ENCODE peak calls at places on chromosome 21, in eight cellular contexts. One of them, this sample, is unnamed. For H3K4me1, the result is how much of the 10 kb centered on the place peaks cover.

GRCh38 chr21:40386301-40386911 is 460.6 kb downstream of the DSCAM start:
- DNase-seq in A549: peak
- DNase-seq in upper lobe of left lung: peak
- DNase-seq in stomach: peak
- DNase-seq in suprapubic skin: no peak
- DNase-seq in tibial nerve: peak
- DNase-seq in H1: peak
- DNase-seq in sigmoid colon: no peak
- DNase-seq in this sample: peak

GRCh38 chr21:29586696-29587095 is 288.0 kb downstream of the BACH1 start:
- DNase-seq in A549: no peak
- DNase-seq in upper lobe of left lung: no peak
- DNase-seq in stomach: no peak
- DNase-seq in suprapubic skin: no peak
- DNase-seq in tibial nerve: no peak
- DNase-seq in H1: no peak
- DNase-seq in sigmoid colon: no peak
- DNase-seq in this sample: no peak

GRCh38 chr21:39184050-39184980 is 1.1 kb upstream of the PSMG1 start:
- DNase-seq in A549: no peak
- DNase-seq in upper lobe of left lung: no peak
- DNase-seq in stomach: no peak
- DNase-seq in suprapubic skin: no peak
- DNase-seq in tibial nerve: no peak
- DNase-seq in H1: no peak
- DNase-seq in sigmoid colon: no peak
- DNase-seq in this sample: no peak

GRCh38 chr21:45577806-45578801 is 35.9 kb upstream of the SLC19A1 start:
- DNase-seq in A549: no peak
- DNase-seq in upper lobe of left lung: peak
- DNase-seq in stomach: peak
- DNase-seq in suprapubic skin: peak
- DNase-seq in tibial nerve: no peak
- DNase-seq in H1: no peak
- DNase-seq in sigmoid colon: peak
- DNase-seq in this sample: no peak

GRCh38 chr21:28899744-28900143 is 92.9 kb downstream of the LTN1 start:
- DNase-seq in A549: no peak
- DNase-seq in upper lobe of left lung: no peak
- DNase-seq in stomach: no peak
- DNase-seq in suprapubic skin: no peak
- DNase-seq in tibial nerve: no peak
- DNase-seq in H1: no peak
- DNase-seq in sigmoid colon: no peak
- DNase-seq in this sample: no peak

GRCh38 chr21:20790113-20790512 is 208.1 kb upstream of the NCAM2 start:
- DNase-seq in A549: no peak
- DNase-seq in upper lobe of left lung: no peak
- DNase-seq in stomach: no peak
- DNase-seq in suprapubic skin: no peak
- DNase-seq in tibial nerve: no peak
- DNase-seq in H1: peak
- DNase-seq in sigmoid colon: no peak
- DNase-seq in this sample: no peak

GRCh38 chr21:35697321-35697808 is 363.0 kb downstream of the SETD4 start:
- DNase-seq in A549: no peak
- DNase-seq in upper lobe of left lung: peak
- DNase-seq in stomach: peak
- DNase-seq in suprapubic skin: no peak
- DNase-seq in tibial nerve: peak
- DNase-seq in H1: no peak
- DNase-seq in sigmoid colon: peak
- DNase-seq in this sample: peak

GRCh38 chr21:9755611-9756010 is 765.8 kb upstream of the TPTE start:
- DNase-seq in A549: no peak
- DNase-seq in upper lobe of left lung: no peak
- DNase-seq in stomach: no peak
- DNase-seq in suprapubic skin: no peak
- DNase-seq in tibial nerve: no peak
- DNase-seq in H1: no peak
- DNase-seq in sigmoid colon: no peak
- DNase-seq in this sample: no peak

GRCh38 chr21:35138665-35139381 is 89.7 kb upstream of the RUNX1 start:
- DNase-seq in A549: no peak
- DNase-seq in upper lobe of left lung: no peak
- DNase-seq in stomach: no peak
- DNase-seq in suprapubic skin: no peak
- DNase-seq in tibial nerve: no peak
- DNase-seq in H1: no peak
- DNase-seq in sigmoid colon: no peak
- DNase-seq in this sample: no peak

GRCh38 chr21:15850645-15851044 is 120.9 kb downstream of the USP25 start:
- DNase-seq in A549: no peak
- DNase-seq in upper lobe of left lung: no peak
- DNase-seq in stomach: no peak
- DNase-seq in suprapubic skin: no peak
- DNase-seq in tibial nerve: no peak
- DNase-seq in H1: no peak
- DNase-seq in sigmoid colon: no peak
- DNase-seq in this sample: no peak

GRCh38 chr21:33685613-33686197 is 43.4 kb downstream of the ITSN1 start:
- DNase-seq in A549: no peak
- DNase-seq in upper lobe of left lung: no peak
- DNase-seq in stomach: no peak
- DNase-seq in suprapubic skin: no peak
- DNase-seq in tibial nerve: no peak
- DNase-seq in H1: no peak
- DNase-seq in sigmoid colon: no peak
- DNase-seq in this sample: no peak

GRCh38 chr21:29436650-29437049 is 137.9 kb downstream of the BACH1 start:
- DNase-seq in A549: no peak
- DNase-seq in upper lobe of left lung: no peak
- DNase-seq in stomach: no peak
- DNase-seq in suprapubic skin: no peak
- DNase-seq in tibial nerve: no peak
- DNase-seq in H1: no peak
- DNase-seq in sigmoid colon: no peak
- DNase-seq in this sample: no peak

GRCh38 chr21:38039841-38040240 is 123.6 kb upstream of the KCNJ6 start:
- DNase-seq in A549: no peak
- DNase-seq in upper lobe of left lung: no peak
- DNase-seq in stomach: no peak
- DNase-seq in suprapubic skin: no peak
- DNase-seq in tibial nerve: no peak
- DNase-seq in H1: no peak
- DNase-seq in sigmoid colon: no peak
- DNase-seq in this sample: no peak

GRCh38 chr21:21463456-21463855 is 465.2 kb downstream of the NCAM2 start:
- DNase-seq in A549: no peak
- DNase-seq in upper lobe of left lung: no peak
- DNase-seq in stomach: no peak
- DNase-seq in suprapubic skin: no peak
- DNase-seq in tibial nerve: no peak
- DNase-seq in H1: no peak
- DNase-seq in sigmoid colon: no peak
- DNase-seq in this sample: no peak

GRCh38 chr21:38804617-38805281 is 980 bp upstream of the ETS2 start:
- DNase-seq in A549: no peak
- DNase-seq in upper lobe of left lung: peak
- DNase-seq in stomach: peak
- DNase-seq in suprapubic skin: no peak
- DNase-seq in tibial nerve: peak
- DNase-seq in H1: no peak
- DNase-seq in sigmoid colon: peak
- DNase-seq in this sample: peak

GRCh38 chr21:39022901-39023693 is 160.2 kb downstream of the PSMG1 start:
- DNase-seq in A549: no peak
- DNase-seq in upper lobe of left lung: peak
- DNase-seq in stomach: no peak
- DNase-seq in suprapubic skin: no peak
- DNase-seq in tibial nerve: peak
- DNase-seq in H1: no peak
- DNase-seq in sigmoid colon: peak
- DNase-seq in this sample: peak

GRCh38 chr21:31804008-31804394 is 68.8 kb upstream of the HUNK start:
- DNase-seq in A549: no peak
- DNase-seq in upper lobe of left lung: no peak
- DNase-seq in stomach: no peak
- DNase-seq in suprapubic skin: no peak
- DNase-seq in tibial nerve: no peak
- DNase-seq in H1: no peak
- DNase-seq in sigmoid colon: no peak
- DNase-seq in this sample: no peak

GRCh38 chr21:37758997-37759396 is 157.3 kb downstream of the KCNJ6 start:
- DNase-seq in A549: peak
- DNase-seq in upper lobe of left lung: peak
- DNase-seq in stomach: peak
- DNase-seq in suprapubic skin: no peak
- DNase-seq in tibial nerve: no peak
- DNase-seq in H1: peak
- DNase-seq in sigmoid colon: no peak
- DNase-seq in this sample: no peak

GRCh38 chr21:31945576-31945975 is 72.8 kb downstream of the HUNK start:
- DNase-seq in A549: no peak
- DNase-seq in upper lobe of left lung: no peak
- DNase-seq in stomach: no peak
- DNase-seq in suprapubic skin: no peak
- DNase-seq in tibial nerve: no peak
- DNase-seq in H1: no peak
- DNase-seq in sigmoid colon: no peak
- DNase-seq in this sample: no peak

GRCh38 chr21:43362306-43362927 is 64.5 kb downstream of the SIK1 start:
- DNase-seq in A549: no peak
- DNase-seq in upper lobe of left lung: peak
- DNase-seq in stomach: peak
- DNase-seq in suprapubic skin: peak
- DNase-seq in tibial nerve: peak
- DNase-seq in H1: no peak
- DNase-seq in sigmoid colon: peak
- DNase-seq in this sample: peak

GRCh38 chr21:16579538-16579937 is 849.8 kb downstream of the USP25 start:
- DNase-seq in A549: no peak
- DNase-seq in upper lobe of left lung: no peak
- DNase-seq in stomach: no peak
- DNase-seq in suprapubic skin: no peak
- DNase-seq in tibial nerve: no peak
- DNase-seq in H1: no peak
- DNase-seq in sigmoid colon: no peak
- DNase-seq in this sample: no peak

GRCh38 chr21:45778686-45779085 is 135.2 kb downstream of the PCBP3 start:
- DNase-seq in A549: no peak
- DNase-seq in upper lobe of left lung: no peak
- DNase-seq in stomach: no peak
- DNase-seq in suprapubic skin: no peak
- DNase-seq in tibial nerve: no peak
- DNase-seq in H1: no peak
- DNase-seq in sigmoid colon: no peak
- DNase-seq in this sample: no peak

GRCh38 chr21:18369115-18369514 is 34.5 kb downstream of the TMPRSS15 start:
- DNase-seq in A549: no peak
- DNase-seq in upper lobe of left lung: no peak
- DNase-seq in stomach: no peak
- DNase-seq in suprapubic skin: no peak
- DNase-seq in tibial nerve: no peak
- DNase-seq in H1: no peak
- DNase-seq in sigmoid colon: no peak
- DNase-seq in this sample: no peak

GRCh38 chr21:36703123-36703522 is 4.2 kb downstream of the SIM2 start:
- DNase-seq in A549: no peak
- DNase-seq in upper lobe of left lung: no peak
- DNase-seq in stomach: no peak
- DNase-seq in suprapubic skin: no peak
- DNase-seq in tibial nerve: no peak
- DNase-seq in H1: no peak
- DNase-seq in sigmoid colon: no peak
- DNase-seq in this sample: no peak
- H3K4me1 ChIP-seq in A549: under half
- H3K4me1 ChIP-seq in upper lobe of left lung: half or more
- H3K4me1 ChIP-seq in stomach: half or more
- H3K4me1 ChIP-seq in suprapubic skin: half or more
- H3K4me1 ChIP-seq in tibial nerve: under half
- H3K4me1 ChIP-seq in H1: half or more
- H3K4me1 ChIP-seq in sigmoid colon: half or more
- H3K4me1 ChIP-seq in this sample: under half

DNA sequence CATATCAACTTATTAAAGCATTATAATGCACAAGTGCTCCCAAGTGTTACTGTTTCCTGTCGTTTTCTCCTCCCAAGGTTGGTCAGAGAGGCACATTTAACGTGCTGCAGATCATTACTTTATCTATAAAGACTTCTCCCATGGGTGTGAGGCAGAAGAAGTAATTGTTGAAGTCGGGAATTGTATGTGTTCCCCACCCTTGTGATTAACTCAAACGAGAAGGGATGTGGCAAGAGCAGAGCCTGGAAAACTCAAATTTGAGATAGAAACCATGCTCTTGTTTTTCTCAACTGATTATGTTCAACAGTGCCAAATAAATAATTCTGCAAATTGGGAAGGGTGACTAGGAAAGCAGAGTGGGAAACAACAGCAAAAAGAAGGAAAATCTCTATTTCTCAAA is 412.5 kb upstream of the ADAMTS5 start:
- DNase-seq in A549: no peak
- DNase-seq in upper lobe of left lung: no peak
- DNase-seq in stomach: no peak
- DNase-seq in suprapubic skin: no peak
- DNase-seq in tibial nerve: no peak
- DNase-seq in H1: no peak
- DNase-seq in sigmoid colon: no peak
- DNase-seq in this sample: no peak
- H3K27ac ChIP-seq in A549: no peak
- H3K27ac ChIP-seq in upper lobe of left lung: no peak
- H3K27ac ChIP-seq in stomach: no peak
- H3K27ac ChIP-seq in suprapubic skin: no peak
- H3K27ac ChIP-seq in tibial nerve: no peak
- H3K27ac ChIP-seq in H1: no peak
- H3K27ac ChIP-seq in sigmoid colon: no peak
- H3K27ac ChIP-seq in this sample: no peak

DNA sequence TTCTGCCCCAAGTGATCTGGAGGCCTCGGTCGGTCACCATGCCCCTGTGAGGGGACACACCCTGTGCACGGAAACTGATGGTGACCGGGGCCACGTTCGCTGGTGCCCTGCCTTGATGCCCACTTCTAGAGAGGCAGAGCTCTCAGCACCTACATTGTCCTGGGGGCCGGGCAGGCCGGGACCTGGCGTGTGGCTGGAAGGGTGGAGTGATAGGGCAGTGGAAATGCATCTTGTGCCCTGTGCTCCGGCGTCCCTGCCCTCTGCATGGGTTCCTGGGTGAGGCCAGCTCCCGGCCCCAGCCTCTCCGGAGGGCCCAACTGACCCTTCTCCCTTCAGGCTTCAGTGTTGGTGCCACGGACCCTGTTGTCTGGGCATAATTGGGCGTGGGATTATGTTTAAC is 11.0 kb upstream of the UMODL1 start:
- DNase-seq in A549: no peak
- DNase-seq in upper lobe of left lung: no peak
- DNase-seq in stomach: no peak
- DNase-seq in suprapubic skin: no peak
- DNase-seq in tibial nerve: no peak
- DNase-seq in H1: no peak
- DNase-seq in sigmoid colon: no peak
- DNase-seq in this sample: no peak
- TF ChIP-seq EP300 in A549: no peak
- TF ChIP-seq EP300 in upper lobe of left lung: no peak
- TF ChIP-seq EP300 in stomach: no peak
- TF ChIP-seq EP300 in suprapubic skin: no peak
- TF ChIP-seq EP300 in tibial nerve: no peak
- TF ChIP-seq EP300 in H1: no peak
- TF ChIP-seq EP300 in sigmoid colon: no peak
- TF ChIP-seq EP300 in this sample: no peak

GRCh38 chr21:26126168-26126553 is 44.4 kb downstream of the APP start:
- DNase-seq in A549: no peak
- DNase-seq in upper lobe of left lung: no peak
- DNase-seq in stomach: no peak
- DNase-seq in suprapubic skin: no peak
- DNase-seq in tibial nerve: no peak
- DNase-seq in H1: no peak
- DNase-seq in sigmoid colon: no peak
- DNase-seq in this sample: no peak
- H3K4me1 ChIP-seq in A549: half or more
- H3K4me1 ChIP-seq in upper lobe of left lung: under half
- H3K4me1 ChIP-seq in stomach: half or more
- H3K4me1 ChIP-seq in suprapubic skin: half or more
- H3K4me1 ChIP-seq in tibial nerve: under half
- H3K4me1 ChIP-seq in H1: under half
- H3K4me1 ChIP-seq in sigmoid colon: half or more
- H3K4me1 ChIP-seq in this sample: under half